ENCODE peak calls at places on chromosome 10, in five cellular contexts. One of them, this sample, is unnamed.

GRCh38 chr10:84539244-84539643 is 210.9 kb downstream of the CCSER2 start:
- DNase-seq in GM10248: no peak
- DNase-seq in CD14-positive monocyte: no peak
- DNase-seq in progenitor cell of endocrine pancreas: no peak
- DNase-seq in stimulated activated CD8-positive, alpha-beta memory T cell treated with anti-CD3 and anti-CD28 coated beads, Interleukin-2, amount 100 ng/mL, for 1 hour: no peak
- DNase-seq in this sample: no peak

GRCh38 chr10:13950543-13950939 is 363.8 kb downstream of the PRPF18 start:
- DNase-seq in CD14-positive monocyte: no peak
- DNase-seq in progenitor cell of endocrine pancreas: no peak
- DNase-seq in GM10248: no peak
- DNase-seq in stimulated activated CD8-positive, alpha-beta memory T cell treated with anti-CD3 and anti-CD28 coated beads, Interleukin-2, amount 100 ng/mL, for 1 hour: no peak
- DNase-seq in this sample: no peak

GRCh38 chr10:58579011-58579655 is 66.5 kb downstream of the BICC1 start:
- DNase-seq in progenitor cell of endocrine pancreas: no peak
- DNase-seq in GM10248: no peak
- DNase-seq in stimulated activated CD8-positive, alpha-beta memory T cell treated with anti-CD3 and anti-CD28 coated beads, Interleukin-2, amount 100 ng/mL, for 1 hour: no peak
- DNase-seq in CD14-positive monocyte: no peak
- DNase-seq in this sample: no peak

GRCh38 chr10:74898201-74898976 is 72.0 kb downstream of the KAT6B start:
- DNase-seq in stimulated activated CD8-positive, alpha-beta memory T cell treated with anti-CD3 and anti-CD28 coated beads, Interleukin-2, amount 100 ng/mL, for 1 hour: no peak
- DNase-seq in GM10248: peak
- DNase-seq in CD14-positive monocyte: no peak
- DNase-seq in progenitor cell of endocrine pancreas: no peak
- DNase-seq in this sample: no peak

GRCh38 chr10:31581741-31582323 is 262.8 kb downstream of the ZEB1 start:
- DNase-seq in stimulated activated CD8-positive, alpha-beta memory T cell treated with anti-CD3 and anti-CD28 coated beads, Interleukin-2, amount 100 ng/mL, for 1 hour: no peak
- DNase-seq in GM10248: peak
- DNase-seq in CD14-positive monocyte: peak
- DNase-seq in progenitor cell of endocrine pancreas: no peak
- DNase-seq in this sample: no peak

GRCh38 chr10:7409732-7410168 is 1.1 kb downstream of the SFMBT2 start:
- DNase-seq in CD14-positive monocyte: no peak
- DNase-seq in progenitor cell of endocrine pancreas: no peak
- DNase-seq in GM10248: peak
- DNase-seq in stimulated activated CD8-positive, alpha-beta memory T cell treated with anti-CD3 and anti-CD28 coated beads, Interleukin-2, amount 100 ng/mL, for 1 hour: no peak
- DNase-seq in this sample: no peak

GRCh38 chr10:46171661-46172060 is 115.1 kb upstream of the ANTXRL start:
- DNase-seq in GM10248: no peak
- DNase-seq in progenitor cell of endocrine pancreas: no peak
- DNase-seq in stimulated activated CD8-positive, alpha-beta memory T cell treated with anti-CD3 and anti-CD28 coated beads, Interleukin-2, amount 100 ng/mL, for 1 hour: no peak
- DNase-seq in CD14-positive monocyte: no peak
- DNase-seq in this sample: no peak

GRCh38 chr10:52632591-52632990 is 140.0 kb downstream of the MBL2 start:
- DNase-seq in CD14-positive monocyte: no peak
- DNase-seq in stimulated activated CD8-positive, alpha-beta memory T cell treated with anti-CD3 and anti-CD28 coated beads, Interleukin-2, amount 100 ng/mL, for 1 hour: no peak
- DNase-seq in GM10248: no peak
- DNase-seq in progenitor cell of endocrine pancreas: no peak
- DNase-seq in this sample: no peak

GRCh38 chr10:132660385-132660784 is 122.8 kb downstream of the INPP5A start:
- DNase-seq in GM10248: no peak
- DNase-seq in progenitor cell of endocrine pancreas: no peak
- DNase-seq in stimulated activated CD8-positive, alpha-beta memory T cell treated with anti-CD3 and anti-CD28 coated beads, Interleukin-2, amount 100 ng/mL, for 1 hour: no peak
- DNase-seq in CD14-positive monocyte: no peak
- DNase-seq in this sample: no peak

GRCh38 chr10:4359003-4359402 is 467.0 kb upstream of the AKR1E2 start:
- DNase-seq in stimulated activated CD8-positive, alpha-beta memory T cell treated with anti-CD3 and anti-CD28 coated beads, Interleukin-2, amount 100 ng/mL, for 1 hour: no peak
- DNase-seq in CD14-positive monocyte: no peak
- DNase-seq in GM10248: no peak
- DNase-seq in progenitor cell of endocrine pancreas: no peak
- DNase-seq in this sample: no peak

GRCh38 chr10:75071164-75071489 is 40.3 kb upstream of the SAMD8 start:
- DNase-seq in progenitor cell of endocrine pancreas: no peak
- DNase-seq in CD14-positive monocyte: no peak
- DNase-seq in GM10248: no peak
- DNase-seq in stimulated activated CD8-positive, alpha-beta memory T cell treated with anti-CD3 and anti-CD28 coated beads, Interleukin-2, amount 100 ng/mL, for 1 hour: no peak
- DNase-seq in this sample: no peak

This sample was measured in T-helper 17 cell.